ENCODE peak calls at places on chromosomes 6 and 20, in five cellular contexts. One of them, this sample, is unnamed. For H3K4me1, the result is how much of the 10 kb centered on the place peaks cover.

GRCh38 chr6:133160531-133160930 is 80.6 kb upstream of the EYA4 start:
- DNase-seq in psoas muscle: no peak
- DNase-seq in tibial nerve: no peak
- DNase-seq in A549: no peak
- DNase-seq in stomach: no peak
- DNase-seq in this sample: no peak

GRCh38 chr6:140201787-140202458 is 827.5 kb upstream of the CITED2 start:
- DNase-seq in stomach: no peak
- DNase-seq in psoas muscle: no peak
- DNase-seq in A549: no peak
- DNase-seq in tibial nerve: no peak
- DNase-seq in this sample: no peak

GRCh38 chr20:29756664-29757063 is 1500.8 kb upstream of the DEFB115 start:
- DNase-seq in tibial nerve: no peak
- DNase-seq in A549: no peak
- DNase-seq in psoas muscle: no peak
- DNase-seq in stomach: no peak
- DNase-seq in this sample: no peak

GRCh38 chr6:112035446-112035845 is 18.5 kb upstream of the CCN6 start:
- DNase-seq in A549: no peak
- DNase-seq in tibial nerve: no peak
- DNase-seq in psoas muscle: peak
- DNase-seq in stomach: no peak
- DNase-seq in this sample: no peak

GRCh38 chr20:42018979-42019378 is 400.8 kb upstream of the CHD6 start:
- DNase-seq in psoas muscle: no peak
- DNase-seq in stomach: no peak
- DNase-seq in A549: peak
- DNase-seq in tibial nerve: no peak
- DNase-seq in this sample: no peak

GRCh38 chr6:107793193-107793592 is 30.9 kb downstream of the SCML4 start:
- DNase-seq in A549: no peak
- DNase-seq in psoas muscle: no peak
- DNase-seq in stomach: no peak
- DNase-seq in tibial nerve: no peak
- DNase-seq in this sample: no peak

GRCh38 chr6:27830212-27830664 is 82.0 kb downstream of the OR2B2 start:
- DNase-seq in stomach: no peak
- DNase-seq in tibial nerve: no peak
- DNase-seq in psoas muscle: no peak
- DNase-seq in A549: no peak
- DNase-seq in this sample: no peak

GRCh38 chr20:56328861-56329260 is 29.9 kb upstream of the FAM210B start:
- DNase-seq in A549: peak
- DNase-seq in tibial nerve: no peak
- DNase-seq in stomach: no peak
- DNase-seq in psoas muscle: no peak
- DNase-seq in this sample: no peak

GRCh38 chr20:63027425-63028389 is 20.9 kb upstream of the BHLHE23 start:
- DNase-seq in psoas muscle: peak
- DNase-seq in stomach: no peak
- DNase-seq in tibial nerve: no peak
- DNase-seq in A549: peak
- DNase-seq in this sample: no peak

GRCh38 chr6:5205877-5206840 is 54.6 kb downstream of the LYRM4 start:
- DNase-seq in stomach: peak
- DNase-seq in A549: peak
- DNase-seq in psoas muscle: peak
- DNase-seq in tibial nerve: peak
- DNase-seq in this sample: no peak

GRCh38 chr6:143400258-143401059 is 50.0 kb downstream of the ADAT2 start:
- DNase-seq in tibial nerve: no peak
- DNase-seq in A549: no peak
- DNase-seq in stomach: peak
- DNase-seq in psoas muscle: no peak
- DNase-seq in this sample: no peak

GRCh38 chr20:57013221-57013620 is 253.2 kb downstream of the BMP7 start:
- DNase-seq in stomach: no peak
- DNase-seq in psoas muscle: no peak
- DNase-seq in A549: no peak
- DNase-seq in tibial nerve: no peak
- DNase-seq in this sample: no peak

GRCh38 chr6:140670013-140670412 is 1295.6 kb upstream of the CITED2 start:
- DNase-seq in tibial nerve: no peak
- DNase-seq in psoas muscle: no peak
- DNase-seq in stomach: no peak
- DNase-seq in A549: no peak
- DNase-seq in this sample: no peak

GRCh38 chr6:105832358-105832757 is 253.8 kb upstream of the PRDM1 start:
- DNase-seq in stomach: no peak
- DNase-seq in A549: no peak
- DNase-seq in tibial nerve: no peak
- DNase-seq in psoas muscle: no peak
- DNase-seq in this sample: no peak

GRCh38 chr20:51763965-51764602 is 4.1 kb downstream of the ATP9A start:
- DNase-seq in psoas muscle: no peak
- DNase-seq in tibial nerve: no peak
- DNase-seq in A549: peak
- DNase-seq in stomach: no peak
- DNase-seq in this sample: no peak

GRCh38 chr6:4610256-4610655 is 165.9 kb upstream of the CDYL start:
- DNase-seq in A549: no peak
- DNase-seq in psoas muscle: no peak
- DNase-seq in stomach: no peak
- DNase-seq in tibial nerve: no peak
- DNase-seq in this sample: peak

GRCh38 chr20:313948-314347 is 11.4 kb upstream of the SOX12 start:
- DNase-seq in stomach: no peak
- DNase-seq in A549: peak
- DNase-seq in psoas muscle: no peak
- DNase-seq in tibial nerve: no peak
- DNase-seq in this sample: peak

GRCh38 chr20:33839591-33839990 is 28.4 kb downstream of the CHMP4B start:
- DNase-seq in A549: no peak
- DNase-seq in stomach: peak
- DNase-seq in tibial nerve: no peak
- DNase-seq in psoas muscle: peak
- DNase-seq in this sample: no peak

GRCh38 chr6:169944415-169944814 is 193.0 kb downstream of the ERMARD start:
- DNase-seq in tibial nerve: no peak
- DNase-seq in psoas muscle: no peak
- DNase-seq in A549: no peak
- DNase-seq in stomach: no peak
- DNase-seq in this sample: no peak
- H3K4me3 ChIP-seq in tibial nerve: no peak
- H3K4me3 ChIP-seq in psoas muscle: no peak
- H3K4me3 ChIP-seq in A549: no peak
- H3K4me3 ChIP-seq in stomach: no peak
- H3K4me3 ChIP-seq in this sample: no peak

DNA sequence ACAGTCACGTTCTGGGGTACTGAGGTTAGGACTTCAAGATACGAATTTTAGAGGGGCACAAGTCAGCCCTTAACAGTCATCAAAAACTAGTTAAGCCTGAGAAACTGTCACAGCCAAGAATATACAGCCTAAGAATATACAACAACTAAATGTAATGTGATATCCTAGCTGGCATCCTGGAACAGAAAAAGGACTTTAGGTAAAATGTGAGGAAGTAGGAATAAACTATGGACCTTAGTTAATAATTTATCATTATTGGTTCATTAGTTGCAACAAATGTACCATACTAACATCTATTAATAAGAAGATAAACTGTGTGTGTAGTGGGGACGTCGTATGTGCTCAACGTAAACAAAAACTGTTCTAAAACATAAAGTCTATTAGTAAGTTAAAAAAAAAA is 1.1 kb downstream of the PNISR start:
- DNase-seq in psoas muscle: no peak
- DNase-seq in tibial nerve: no peak
- DNase-seq in stomach: no peak
- DNase-seq in A549: no peak
- DNase-seq in this sample: no peak
- H3K27ac ChIP-seq in psoas muscle: peak
- H3K27ac ChIP-seq in tibial nerve: no peak
- H3K27ac ChIP-seq in stomach: peak
- H3K27ac ChIP-seq in A549: peak
- H3K27ac ChIP-seq in this sample: no peak

DNA sequence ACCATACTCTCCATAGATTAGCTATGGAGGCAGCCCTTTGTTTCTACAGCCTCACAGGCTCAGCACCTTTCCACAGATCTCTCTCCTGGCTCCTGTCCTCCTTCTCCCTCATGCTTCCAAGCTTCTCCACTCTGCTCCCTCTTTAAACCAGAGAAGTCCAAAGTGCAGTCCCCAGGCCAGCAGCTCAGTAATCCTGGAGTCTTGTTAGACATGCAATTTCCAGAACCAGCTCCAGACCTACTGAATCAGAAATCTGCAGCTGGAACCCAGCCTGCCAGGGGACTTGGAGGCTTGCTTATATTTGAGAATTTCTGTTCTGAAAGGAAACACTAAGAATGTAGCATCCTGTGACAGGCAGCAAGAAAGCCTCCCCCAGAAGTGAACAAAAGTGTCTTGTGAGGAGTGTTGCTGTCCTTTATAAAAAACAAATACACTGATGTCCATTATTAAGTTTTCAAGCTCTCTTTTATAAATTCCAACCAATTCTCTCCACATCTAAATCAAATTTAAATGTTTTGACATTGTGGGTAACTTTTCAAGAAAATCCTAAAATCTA is 438.1 kb downstream of the BCKDHB start:
- DNase-seq in tibial nerve: no peak
- DNase-seq in psoas muscle: no peak
- DNase-seq in stomach: no peak
- DNase-seq in A549: no peak
- DNase-seq in this sample: no peak
- H3K4me1 ChIP-seq in tibial nerve: half or more
- H3K4me1 ChIP-seq in psoas muscle: under half
- H3K4me1 ChIP-seq in stomach: under half
- H3K4me1 ChIP-seq in A549: under half
- H3K4me1 ChIP-seq in this sample: half or more

GRCh38 chr6:6712979-6713514 is 124.5 kb downstream of the LY86 start:
- DNase-seq in stomach: no peak
- DNase-seq in tibial nerve: no peak
- DNase-seq in psoas muscle: no peak
- DNase-seq in A549: no peak
- DNase-seq in this sample: no peak
- H3K4me3 ChIP-seq in stomach: peak
- H3K4me3 ChIP-seq in tibial nerve: no peak
- H3K4me3 ChIP-seq in psoas muscle: no peak
- H3K4me3 ChIP-seq in A549: no peak
- H3K4me3 ChIP-seq in this sample: no peak

DNA sequence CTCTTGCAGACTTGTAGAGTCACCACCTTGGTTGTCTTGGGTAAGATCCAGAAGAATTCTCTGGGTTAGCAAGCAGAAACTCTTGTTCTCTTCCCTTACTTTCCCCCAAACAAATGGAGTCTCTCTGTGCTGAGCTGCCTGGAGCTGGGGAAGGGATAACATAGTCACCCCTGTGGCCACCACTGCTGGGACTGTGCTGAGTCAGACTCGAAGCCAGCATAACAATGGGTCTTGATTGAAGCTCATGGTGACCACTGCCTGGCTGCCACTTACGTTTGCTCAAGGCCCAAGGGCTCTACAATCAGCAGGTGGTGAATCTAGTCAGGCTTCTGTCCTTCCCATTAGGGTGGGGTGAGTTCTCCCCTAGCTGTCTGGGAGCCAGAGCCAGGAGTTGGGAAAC is 15.4 kb upstream of the ERVFRD-1 start:
- DNase-seq in stomach: no peak
- DNase-seq in A549: no peak
- DNase-seq in psoas muscle: no peak
- DNase-seq in tibial nerve: no peak
- DNase-seq in this sample: no peak
- H3K27ac ChIP-seq in stomach: no peak
- H3K27ac ChIP-seq in A549: no peak
- H3K27ac ChIP-seq in psoas muscle: no peak
- H3K27ac ChIP-seq in tibial nerve: no peak
- H3K27ac ChIP-seq in this sample: no peak

This sample was measured in SJSA1.